ENCODE peak calls at places on chromosomes 1 and 21, in ten cellular contexts. One of them, this sample, is unnamed.

GRCh38 chr1:72281144-72281543 is 1.2 kb downstream of the NEGR1 start:
- DNase-seq in NCI-H1436: no peak
- DNase-seq in stimulated activated CD4-positive, alpha-beta T cell treated with anti-CD3 and anti-CD28 coated beads, Interleukin-4, amount 100 ng/mL, for 4 hours: no peak
- DNase-seq in hippocampal formation: peak
- DNase-seq in pancreas: no peak
- DNase-seq in stimulated activated CD8-positive, alpha-beta memory T cell treated with anti-CD3 and anti-CD28 coated beads, Interleukin-15, amount 100 ng/mL, for 4 hours: no peak
- DNase-seq in activated CD4-positive, alpha-beta T cell treated with anti-CD3 and anti-CD28 coated beads, Interleukin-2, amount 50 U/mL, for 4 hours: no peak
- DNase-seq in Calu3: no peak
- DNase-seq in T-helper 22 cell: no peak
- DNase-seq in activated T-helper 1 cell treated with Interleukin-2 at 50 U/mL for 16 hours: no peak
- DNase-seq in this sample: no peak

GRCh38 chr1:70048336-70048735 is 157.0 kb downstream of the LRRC40 start:
- DNase-seq in NCI-H1436: no peak
- DNase-seq in stimulated activated CD4-positive, alpha-beta T cell treated with anti-CD3 and anti-CD28 coated beads, Interleukin-4, amount 100 ng/mL, for 4 hours: no peak
- DNase-seq in hippocampal formation: no peak
- DNase-seq in pancreas: no peak
- DNase-seq in stimulated activated CD8-positive, alpha-beta memory T cell treated with anti-CD3 and anti-CD28 coated beads, Interleukin-15, amount 100 ng/mL, for 4 hours: no peak
- DNase-seq in activated CD4-positive, alpha-beta T cell treated with anti-CD3 and anti-CD28 coated beads, Interleukin-2, amount 50 U/mL, for 4 hours: no peak
- DNase-seq in Calu3: no peak
- DNase-seq in T-helper 22 cell: no peak
- DNase-seq in activated T-helper 1 cell treated with Interleukin-2 at 50 U/mL for 16 hours: no peak
- DNase-seq in this sample: no peak

GRCh38 chr1:42529724-42530161 is 66.7 kb downstream of the CCDC30 start:
- DNase-seq in NCI-H1436: no peak
- DNase-seq in stimulated activated CD4-positive, alpha-beta T cell treated with anti-CD3 and anti-CD28 coated beads, Interleukin-4, amount 100 ng/mL, for 4 hours: peak
- DNase-seq in hippocampal formation: no peak
- DNase-seq in pancreas: no peak
- DNase-seq in stimulated activated CD8-positive, alpha-beta memory T cell treated with anti-CD3 and anti-CD28 coated beads, Interleukin-15, amount 100 ng/mL, for 4 hours: no peak
- DNase-seq in activated CD4-positive, alpha-beta T cell treated with anti-CD3 and anti-CD28 coated beads, Interleukin-2, amount 50 U/mL, for 4 hours: no peak
- DNase-seq in Calu3: peak
- DNase-seq in T-helper 22 cell: no peak
- DNase-seq in activated T-helper 1 cell treated with Interleukin-2 at 50 U/mL for 16 hours: no peak
- DNase-seq in this sample: no peak

GRCh38 chr1:183467687-183468086 is 4.6 kb upstream of the SMG7 start:
- DNase-seq in NCI-H1436: no peak
- DNase-seq in stimulated activated CD4-positive, alpha-beta T cell treated with anti-CD3 and anti-CD28 coated beads, Interleukin-4, amount 100 ng/mL, for 4 hours: no peak
- DNase-seq in hippocampal formation: no peak
- DNase-seq in pancreas: no peak
- DNase-seq in stimulated activated CD8-positive, alpha-beta memory T cell treated with anti-CD3 and anti-CD28 coated beads, Interleukin-15, amount 100 ng/mL, for 4 hours: no peak
- DNase-seq in activated CD4-positive, alpha-beta T cell treated with anti-CD3 and anti-CD28 coated beads, Interleukin-2, amount 50 U/mL, for 4 hours: no peak
- DNase-seq in Calu3: no peak
- DNase-seq in T-helper 22 cell: no peak
- DNase-seq in activated T-helper 1 cell treated with Interleukin-2 at 50 U/mL for 16 hours: no peak
- DNase-seq in this sample: no peak

GRCh38 chr1:218942421-218942820 is 231.3 kb upstream of the LYPLAL1 start:
- DNase-seq in NCI-H1436: no peak
- DNase-seq in stimulated activated CD4-positive, alpha-beta T cell treated with anti-CD3 and anti-CD28 coated beads, Interleukin-4, amount 100 ng/mL, for 4 hours: no peak
- DNase-seq in hippocampal formation: no peak
- DNase-seq in pancreas: no peak
- DNase-seq in stimulated activated CD8-positive, alpha-beta memory T cell treated with anti-CD3 and anti-CD28 coated beads, Interleukin-15, amount 100 ng/mL, for 4 hours: no peak
- DNase-seq in activated CD4-positive, alpha-beta T cell treated with anti-CD3 and anti-CD28 coated beads, Interleukin-2, amount 50 U/mL, for 4 hours: no peak
- DNase-seq in Calu3: no peak
- DNase-seq in T-helper 22 cell: no peak
- DNase-seq in activated T-helper 1 cell treated with Interleukin-2 at 50 U/mL for 16 hours: no peak
- DNase-seq in this sample: no peak

GRCh38 chr21:29481641-29482040 is 182.9 kb downstream of the BACH1 start:
- DNase-seq in NCI-H1436: no peak
- DNase-seq in stimulated activated CD4-positive, alpha-beta T cell treated with anti-CD3 and anti-CD28 coated beads, Interleukin-4, amount 100 ng/mL, for 4 hours: no peak
- DNase-seq in hippocampal formation: no peak
- DNase-seq in pancreas: no peak
- DNase-seq in stimulated activated CD8-positive, alpha-beta memory T cell treated with anti-CD3 and anti-CD28 coated beads, Interleukin-15, amount 100 ng/mL, for 4 hours: no peak
- DNase-seq in activated CD4-positive, alpha-beta T cell treated with anti-CD3 and anti-CD28 coated beads, Interleukin-2, amount 50 U/mL, for 4 hours: no peak
- DNase-seq in Calu3: no peak
- DNase-seq in T-helper 22 cell: no peak
- DNase-seq in activated T-helper 1 cell treated with Interleukin-2 at 50 U/mL for 16 hours: no peak
- DNase-seq in this sample: no peak

GRCh38 chr21:35528109-35529042 is 479.3 kb upstream of the RUNX1 start:
- DNase-seq in NCI-H1436: no peak
- DNase-seq in stimulated activated CD4-positive, alpha-beta T cell treated with anti-CD3 and anti-CD28 coated beads, Interleukin-4, amount 100 ng/mL, for 4 hours: peak
- DNase-seq in hippocampal formation: no peak
- DNase-seq in pancreas: no peak
- DNase-seq in stimulated activated CD8-positive, alpha-beta memory T cell treated with anti-CD3 and anti-CD28 coated beads, Interleukin-15, amount 100 ng/mL, for 4 hours: no peak
- DNase-seq in activated CD4-positive, alpha-beta T cell treated with anti-CD3 and anti-CD28 coated beads, Interleukin-2, amount 50 U/mL, for 4 hours: no peak
- DNase-seq in Calu3: peak
- DNase-seq in T-helper 22 cell: peak
- DNase-seq in activated T-helper 1 cell treated with Interleukin-2 at 50 U/mL for 16 hours: peak
- DNase-seq in this sample: peak

GRCh38 chr1:160103658-160104519 is 5.5 kb upstream of the IGSF8 start:
- DNase-seq in NCI-H1436: no peak
- DNase-seq in stimulated activated CD4-positive, alpha-beta T cell treated with anti-CD3 and anti-CD28 coated beads, Interleukin-4, amount 100 ng/mL, for 4 hours: no peak
- DNase-seq in hippocampal formation: peak
- DNase-seq in pancreas: no peak
- DNase-seq in stimulated activated CD8-positive, alpha-beta memory T cell treated with anti-CD3 and anti-CD28 coated beads, Interleukin-15, amount 100 ng/mL, for 4 hours: no peak
- DNase-seq in activated CD4-positive, alpha-beta T cell treated with anti-CD3 and anti-CD28 coated beads, Interleukin-2, amount 50 U/mL, for 4 hours: no peak
- DNase-seq in Calu3: no peak
- DNase-seq in T-helper 22 cell: no peak
- DNase-seq in activated T-helper 1 cell treated with Interleukin-2 at 50 U/mL for 16 hours: no peak
- DNase-seq in this sample: no peak

GRCh38 chr1:221335161-221336101 is 406.5 kb downstream of the DUSP10 start:
- DNase-seq in NCI-H1436: no peak
- DNase-seq in stimulated activated CD4-positive, alpha-beta T cell treated with anti-CD3 and anti-CD28 coated beads, Interleukin-4, amount 100 ng/mL, for 4 hours: no peak
- DNase-seq in hippocampal formation: peak
- DNase-seq in pancreas: no peak
- DNase-seq in stimulated activated CD8-positive, alpha-beta memory T cell treated with anti-CD3 and anti-CD28 coated beads, Interleukin-15, amount 100 ng/mL, for 4 hours: no peak
- DNase-seq in activated CD4-positive, alpha-beta T cell treated with anti-CD3 and anti-CD28 coated beads, Interleukin-2, amount 50 U/mL, for 4 hours: no peak
- DNase-seq in Calu3: peak
- DNase-seq in T-helper 22 cell: no peak
- DNase-seq in activated T-helper 1 cell treated with Interleukin-2 at 50 U/mL for 16 hours: no peak
- DNase-seq in this sample: no peak

GRCh38 chr1:192951961-192952460 is 107.1 kb downstream of the UCHL5 start:
- DNase-seq in NCI-H1436: no peak
- DNase-seq in stimulated activated CD4-positive, alpha-beta T cell treated with anti-CD3 and anti-CD28 coated beads, Interleukin-4, amount 100 ng/mL, for 4 hours: no peak
- DNase-seq in hippocampal formation: no peak
- DNase-seq in pancreas: no peak
- DNase-seq in stimulated activated CD8-positive, alpha-beta memory T cell treated with anti-CD3 and anti-CD28 coated beads, Interleukin-15, amount 100 ng/mL, for 4 hours: no peak
- DNase-seq in activated CD4-positive, alpha-beta T cell treated with anti-CD3 and anti-CD28 coated beads, Interleukin-2, amount 50 U/mL, for 4 hours: no peak
- DNase-seq in Calu3: no peak
- DNase-seq in T-helper 22 cell: no peak
- DNase-seq in activated T-helper 1 cell treated with Interleukin-2 at 50 U/mL for 16 hours: no peak
- DNase-seq in this sample: no peak

GRCh38 chr1:7967651-7968050 is 6.1 kb downstream of the PARK7 start:
- DNase-seq in NCI-H1436: no peak
- DNase-seq in stimulated activated CD4-positive, alpha-beta T cell treated with anti-CD3 and anti-CD28 coated beads, Interleukin-4, amount 100 ng/mL, for 4 hours: no peak
- DNase-seq in hippocampal formation: no peak
- DNase-seq in pancreas: no peak
- DNase-seq in stimulated activated CD8-positive, alpha-beta memory T cell treated with anti-CD3 and anti-CD28 coated beads, Interleukin-15, amount 100 ng/mL, for 4 hours: no peak
- DNase-seq in activated CD4-positive, alpha-beta T cell treated with anti-CD3 and anti-CD28 coated beads, Interleukin-2, amount 50 U/mL, for 4 hours: no peak
- DNase-seq in Calu3: no peak
- DNase-seq in T-helper 22 cell: no peak
- DNase-seq in activated T-helper 1 cell treated with Interleukin-2 at 50 U/mL for 16 hours: no peak
- DNase-seq in this sample: no peak

GRCh38 chr1:63601061-63601460 is 7.8 kb downstream of the PGM1 start:
- DNase-seq in NCI-H1436: no peak
- DNase-seq in stimulated activated CD4-positive, alpha-beta T cell treated with anti-CD3 and anti-CD28 coated beads, Interleukin-4, amount 100 ng/mL, for 4 hours: no peak
- DNase-seq in hippocampal formation: no peak
- DNase-seq in pancreas: no peak
- DNase-seq in stimulated activated CD8-positive, alpha-beta memory T cell treated with anti-CD3 and anti-CD28 coated beads, Interleukin-15, amount 100 ng/mL, for 4 hours: no peak
- DNase-seq in activated CD4-positive, alpha-beta T cell treated with anti-CD3 and anti-CD28 coated beads, Interleukin-2, amount 50 U/mL, for 4 hours: no peak
- DNase-seq in Calu3: no peak
- DNase-seq in T-helper 22 cell: no peak
- DNase-seq in activated T-helper 1 cell treated with Interleukin-2 at 50 U/mL for 16 hours: no peak
- DNase-seq in this sample: no peak

GRCh38 chr1:206803221-206803730 is 31.0 kb upstream of the IL10 start:
- DNase-seq in NCI-H1436: no peak
- DNase-seq in stimulated activated CD4-positive, alpha-beta T cell treated with anti-CD3 and anti-CD28 coated beads, Interleukin-4, amount 100 ng/mL, for 4 hours: peak
- DNase-seq in hippocampal formation: no peak
- DNase-seq in pancreas: no peak
- DNase-seq in stimulated activated CD8-positive, alpha-beta memory T cell treated with anti-CD3 and anti-CD28 coated beads, Interleukin-15, amount 100 ng/mL, for 4 hours: peak
- DNase-seq in activated CD4-positive, alpha-beta T cell treated with anti-CD3 and anti-CD28 coated beads, Interleukin-2, amount 50 U/mL, for 4 hours: peak
- DNase-seq in Calu3: no peak
- DNase-seq in T-helper 22 cell: peak
- DNase-seq in activated T-helper 1 cell treated with Interleukin-2 at 50 U/mL for 16 hours: peak
- DNase-seq in this sample: no peak

GRCh38 chr21:33850401-33850800 is 65.2 kb downstream of the ATP5PO start:
- DNase-seq in NCI-H1436: no peak
- DNase-seq in stimulated activated CD4-positive, alpha-beta T cell treated with anti-CD3 and anti-CD28 coated beads, Interleukin-4, amount 100 ng/mL, for 4 hours: no peak
- DNase-seq in hippocampal formation: no peak
- DNase-seq in pancreas: no peak
- DNase-seq in stimulated activated CD8-positive, alpha-beta memory T cell treated with anti-CD3 and anti-CD28 coated beads, Interleukin-15, amount 100 ng/mL, for 4 hours: no peak
- DNase-seq in activated CD4-positive, alpha-beta T cell treated with anti-CD3 and anti-CD28 coated beads, Interleukin-2, amount 50 U/mL, for 4 hours: no peak
- DNase-seq in Calu3: no peak
- DNase-seq in T-helper 22 cell: no peak
- DNase-seq in activated T-helper 1 cell treated with Interleukin-2 at 50 U/mL for 16 hours: no peak
- DNase-seq in this sample: no peak

GRCh38 chr1:114423455-114423854 is 87.5 kb downstream of the TRIM33 start:
- DNase-seq in NCI-H1436: no peak
- DNase-seq in stimulated activated CD4-positive, alpha-beta T cell treated with anti-CD3 and anti-CD28 coated beads, Interleukin-4, amount 100 ng/mL, for 4 hours: no peak
- DNase-seq in hippocampal formation: no peak
- DNase-seq in pancreas: no peak
- DNase-seq in stimulated activated CD8-positive, alpha-beta memory T cell treated with anti-CD3 and anti-CD28 coated beads, Interleukin-15, amount 100 ng/mL, for 4 hours: no peak
- DNase-seq in activated CD4-positive, alpha-beta T cell treated with anti-CD3 and anti-CD28 coated beads, Interleukin-2, amount 50 U/mL, for 4 hours: no peak
- DNase-seq in Calu3: no peak
- DNase-seq in T-helper 22 cell: no peak
- DNase-seq in activated T-helper 1 cell treated with Interleukin-2 at 50 U/mL for 16 hours: no peak
- DNase-seq in this sample: no peak

GRCh38 chr1:231613419-231614349 is 12.9 kb upstream of the DISC1 start:
- DNase-seq in NCI-H1436: peak
- DNase-seq in stimulated activated CD4-positive, alpha-beta T cell treated with anti-CD3 and anti-CD28 coated beads, Interleukin-4, amount 100 ng/mL, for 4 hours: no peak
- DNase-seq in hippocampal formation: no peak
- DNase-seq in pancreas: no peak
- DNase-seq in stimulated activated CD8-positive, alpha-beta memory T cell treated with anti-CD3 and anti-CD28 coated beads, Interleukin-15, amount 100 ng/mL, for 4 hours: no peak
- DNase-seq in activated CD4-positive, alpha-beta T cell treated with anti-CD3 and anti-CD28 coated beads, Interleukin-2, amount 50 U/mL, for 4 hours: no peak
- DNase-seq in Calu3: no peak
- DNase-seq in T-helper 22 cell: no peak
- DNase-seq in activated T-helper 1 cell treated with Interleukin-2 at 50 U/mL for 16 hours: no peak
- DNase-seq in this sample: peak

GRCh38 chr1:77639056-77639455 is 43.4 kb downstream of the ZZZ3 start:
- DNase-seq in NCI-H1436: no peak
- DNase-seq in stimulated activated CD4-positive, alpha-beta T cell treated with anti-CD3 and anti-CD28 coated beads, Interleukin-4, amount 100 ng/mL, for 4 hours: no peak
- DNase-seq in hippocampal formation: no peak
- DNase-seq in pancreas: no peak
- DNase-seq in stimulated activated CD8-positive, alpha-beta memory T cell treated with anti-CD3 and anti-CD28 coated beads, Interleukin-15, amount 100 ng/mL, for 4 hours: no peak
- DNase-seq in activated CD4-positive, alpha-beta T cell treated with anti-CD3 and anti-CD28 coated beads, Interleukin-2, amount 50 U/mL, for 4 hours: no peak
- DNase-seq in Calu3: no peak
- DNase-seq in T-helper 22 cell: no peak
- DNase-seq in activated T-helper 1 cell treated with Interleukin-2 at 50 U/mL for 16 hours: no peak
- DNase-seq in this sample: no peak

GRCh38 chr1:119888476-119888875 is 7.8 kb downstream of the ADAM30 start:
- DNase-seq in NCI-H1436: no peak
- DNase-seq in stimulated activated CD4-positive, alpha-beta T cell treated with anti-CD3 and anti-CD28 coated beads, Interleukin-4, amount 100 ng/mL, for 4 hours: no peak
- DNase-seq in hippocampal formation: no peak
- DNase-seq in pancreas: no peak
- DNase-seq in stimulated activated CD8-positive, alpha-beta memory T cell treated with anti-CD3 and anti-CD28 coated beads, Interleukin-15, amount 100 ng/mL, for 4 hours: no peak
- DNase-seq in activated CD4-positive, alpha-beta T cell treated with anti-CD3 and anti-CD28 coated beads, Interleukin-2, amount 50 U/mL, for 4 hours: no peak
- DNase-seq in Calu3: no peak
- DNase-seq in T-helper 22 cell: no peak
- DNase-seq in activated T-helper 1 cell treated with Interleukin-2 at 50 U/mL for 16 hours: no peak
- DNase-seq in this sample: no peak

GRCh38 chr1:8525291-8526275 is 207.7 kb downstream of the SLC45A1 start:
- DNase-seq in NCI-H1436: peak
- DNase-seq in stimulated activated CD4-positive, alpha-beta T cell treated with anti-CD3 and anti-CD28 coated beads, Interleukin-4, amount 100 ng/mL, for 4 hours: peak
- DNase-seq in hippocampal formation: peak
- DNase-seq in pancreas: peak
- DNase-seq in stimulated activated CD8-positive, alpha-beta memory T cell treated with anti-CD3 and anti-CD28 coated beads, Interleukin-15, amount 100 ng/mL, for 4 hours: peak
- DNase-seq in activated CD4-positive, alpha-beta T cell treated with anti-CD3 and anti-CD28 coated beads, Interleukin-2, amount 50 U/mL, for 4 hours: peak
- DNase-seq in Calu3: peak
- DNase-seq in T-helper 22 cell: peak
- DNase-seq in activated T-helper 1 cell treated with Interleukin-2 at 50 U/mL for 16 hours: peak
- DNase-seq in this sample: peak

GRCh38 chr1:155864393-155864792 is 5.0 kb downstream of the SYT11 start:
- DNase-seq in NCI-H1436: no peak
- DNase-seq in stimulated activated CD4-positive, alpha-beta T cell treated with anti-CD3 and anti-CD28 coated beads, Interleukin-4, amount 100 ng/mL, for 4 hours: no peak
- DNase-seq in hippocampal formation: no peak
- DNase-seq in pancreas: no peak
- DNase-seq in stimulated activated CD8-positive, alpha-beta memory T cell treated with anti-CD3 and anti-CD28 coated beads, Interleukin-15, amount 100 ng/mL, for 4 hours: no peak
- DNase-seq in activated CD4-positive, alpha-beta T cell treated with anti-CD3 and anti-CD28 coated beads, Interleukin-2, amount 50 U/mL, for 4 hours: no peak
- DNase-seq in Calu3: no peak
- DNase-seq in T-helper 22 cell: no peak
- DNase-seq in activated T-helper 1 cell treated with Interleukin-2 at 50 U/mL for 16 hours: no peak
- DNase-seq in this sample: no peak

GRCh38 chr1:174637487-174637886 is 189.7 kb downstream of the GPR52 start:
- DNase-seq in NCI-H1436: no peak
- DNase-seq in stimulated activated CD4-positive, alpha-beta T cell treated with anti-CD3 and anti-CD28 coated beads, Interleukin-4, amount 100 ng/mL, for 4 hours: no peak
- DNase-seq in hippocampal formation: no peak
- DNase-seq in pancreas: no peak
- DNase-seq in stimulated activated CD8-positive, alpha-beta memory T cell treated with anti-CD3 and anti-CD28 coated beads, Interleukin-15, amount 100 ng/mL, for 4 hours: no peak
- DNase-seq in activated CD4-positive, alpha-beta T cell treated with anti-CD3 and anti-CD28 coated beads, Interleukin-2, amount 50 U/mL, for 4 hours: no peak
- DNase-seq in Calu3: no peak
- DNase-seq in T-helper 22 cell: no peak
- DNase-seq in activated T-helper 1 cell treated with Interleukin-2 at 50 U/mL for 16 hours: no peak
- DNase-seq in this sample: no peak

GRCh38 chr1:117655220-117655577 is 49.4 kb downstream of the TENT5C start:
- DNase-seq in NCI-H1436: no peak
- DNase-seq in stimulated activated CD4-positive, alpha-beta T cell treated with anti-CD3 and anti-CD28 coated beads, Interleukin-4, amount 100 ng/mL, for 4 hours: no peak
- DNase-seq in hippocampal formation: no peak
- DNase-seq in pancreas: peak
- DNase-seq in stimulated activated CD8-positive, alpha-beta memory T cell treated with anti-CD3 and anti-CD28 coated beads, Interleukin-15, amount 100 ng/mL, for 4 hours: no peak
- DNase-seq in activated CD4-positive, alpha-beta T cell treated with anti-CD3 and anti-CD28 coated beads, Interleukin-2, amount 50 U/mL, for 4 hours: no peak
- DNase-seq in Calu3: no peak
- DNase-seq in T-helper 22 cell: no peak
- DNase-seq in activated T-helper 1 cell treated with Interleukin-2 at 50 U/mL for 16 hours: no peak
- DNase-seq in this sample: no peak

GRCh38 chr1:176696109-176696508 is 233.1 kb downstream of the PAPPA2 start:
- DNase-seq in NCI-H1436: no peak
- DNase-seq in stimulated activated CD4-positive, alpha-beta T cell treated with anti-CD3 and anti-CD28 coated beads, Interleukin-4, amount 100 ng/mL, for 4 hours: no peak
- DNase-seq in hippocampal formation: no peak
- DNase-seq in pancreas: no peak
- DNase-seq in stimulated activated CD8-positive, alpha-beta memory T cell treated with anti-CD3 and anti-CD28 coated beads, Interleukin-15, amount 100 ng/mL, for 4 hours: no peak
- DNase-seq in activated CD4-positive, alpha-beta T cell treated with anti-CD3 and anti-CD28 coated beads, Interleukin-2, amount 50 U/mL, for 4 hours: no peak
- DNase-seq in Calu3: peak
- DNase-seq in T-helper 22 cell: no peak
- DNase-seq in activated T-helper 1 cell treated with Interleukin-2 at 50 U/mL for 16 hours: no peak
- DNase-seq in this sample: no peak

GRCh38 chr1:205267306-205267902 is 39.7 kb downstream of the TMCC2 start:
- DNase-seq in NCI-H1436: no peak
- DNase-seq in stimulated activated CD4-positive, alpha-beta T cell treated with anti-CD3 and anti-CD28 coated beads, Interleukin-4, amount 100 ng/mL, for 4 hours: no peak
- DNase-seq in hippocampal formation: no peak
- DNase-seq in pancreas: peak
- DNase-seq in stimulated activated CD8-positive, alpha-beta memory T cell treated with anti-CD3 and anti-CD28 coated beads, Interleukin-15, amount 100 ng/mL, for 4 hours: no peak
- DNase-seq in activated CD4-positive, alpha-beta T cell treated with anti-CD3 and anti-CD28 coated beads, Interleukin-2, amount 50 U/mL, for 4 hours: no peak
- DNase-seq in Calu3: no peak
- DNase-seq in T-helper 22 cell: no peak
- DNase-seq in activated T-helper 1 cell treated with Interleukin-2 at 50 U/mL for 16 hours: no peak
- DNase-seq in this sample: no peak

GRCh38 chr1:52544665-52545525 is 8.0 kb downstream of the TUT4 start:
- DNase-seq in NCI-H1436: no peak
- DNase-seq in stimulated activated CD4-positive, alpha-beta T cell treated with anti-CD3 and anti-CD28 coated beads, Interleukin-4, amount 100 ng/mL, for 4 hours: no peak
- DNase-seq in hippocampal formation: no peak
- DNase-seq in pancreas: no peak
- DNase-seq in stimulated activated CD8-positive, alpha-beta memory T cell treated with anti-CD3 and anti-CD28 coated beads, Interleukin-15, amount 100 ng/mL, for 4 hours: no peak
- DNase-seq in activated CD4-positive, alpha-beta T cell treated with anti-CD3 and anti-CD28 coated beads, Interleukin-2, amount 50 U/mL, for 4 hours: no peak
- DNase-seq in Calu3: no peak
- DNase-seq in T-helper 22 cell: no peak
- DNase-seq in activated T-helper 1 cell treated with Interleukin-2 at 50 U/mL for 16 hours: no peak
- DNase-seq in this sample: no peak

GRCh38 chr1:35505911-35506798 is 51.0 kb downstream of the KIAA0319L start:
- DNase-seq in NCI-H1436: peak
- DNase-seq in stimulated activated CD4-positive, alpha-beta T cell treated with anti-CD3 and anti-CD28 coated beads, Interleukin-4, amount 100 ng/mL, for 4 hours: peak
- DNase-seq in hippocampal formation: no peak
- DNase-seq in pancreas: peak
- DNase-seq in stimulated activated CD8-positive, alpha-beta memory T cell treated with anti-CD3 and anti-CD28 coated beads, Interleukin-15, amount 100 ng/mL, for 4 hours: no peak
- DNase-seq in activated CD4-positive, alpha-beta T cell treated with anti-CD3 and anti-CD28 coated beads, Interleukin-2, amount 50 U/mL, for 4 hours: peak
- DNase-seq in Calu3: peak
- DNase-seq in T-helper 22 cell: peak
- DNase-seq in activated T-helper 1 cell treated with Interleukin-2 at 50 U/mL for 16 hours: peak
- DNase-seq in this sample: no peak

GRCh38 chr1:147568551-147568950 is 27.2 kb downstream of the BCL9 start:
- DNase-seq in NCI-H1436: no peak
- DNase-seq in stimulated activated CD4-positive, alpha-beta T cell treated with anti-CD3 and anti-CD28 coated beads, Interleukin-4, amount 100 ng/mL, for 4 hours: no peak
- DNase-seq in hippocampal formation: no peak
- DNase-seq in pancreas: no peak
- DNase-seq in stimulated activated CD8-positive, alpha-beta memory T cell treated with anti-CD3 and anti-CD28 coated beads, Interleukin-15, amount 100 ng/mL, for 4 hours: no peak
- DNase-seq in activated CD4-positive, alpha-beta T cell treated with anti-CD3 and anti-CD28 coated beads, Interleukin-2, amount 50 U/mL, for 4 hours: no peak
- DNase-seq in Calu3: no peak
- DNase-seq in T-helper 22 cell: no peak
- DNase-seq in activated T-helper 1 cell treated with Interleukin-2 at 50 U/mL for 16 hours: no peak
- DNase-seq in this sample: no peak

GRCh38 chr1:115133440-115133839 is 44.1 kb upstream of the TSPAN2 start:
- DNase-seq in NCI-H1436: no peak
- DNase-seq in stimulated activated CD4-positive, alpha-beta T cell treated with anti-CD3 and anti-CD28 coated beads, Interleukin-4, amount 100 ng/mL, for 4 hours: no peak
- DNase-seq in hippocampal formation: no peak
- DNase-seq in pancreas: no peak
- DNase-seq in stimulated activated CD8-positive, alpha-beta memory T cell treated with anti-CD3 and anti-CD28 coated beads, Interleukin-15, amount 100 ng/mL, for 4 hours: no peak
- DNase-seq in activated CD4-positive, alpha-beta T cell treated with anti-CD3 and anti-CD28 coated beads, Interleukin-2, amount 50 U/mL, for 4 hours: no peak
- DNase-seq in Calu3: no peak
- DNase-seq in T-helper 22 cell: no peak
- DNase-seq in activated T-helper 1 cell treated with Interleukin-2 at 50 U/mL for 16 hours: no peak
- DNase-seq in this sample: no peak